ENCODE peak calls at places on chromosomes 13 and 19, in seven cellular contexts. Z is H9, E is H1, V is neuronal stem cell, R is mesenchymal stem cell, T is IMR-90, W is trophoblast cell. O is an unnamed sample. For H3K79me1, the result is how much of the 10 kb centered on the place peaks cover.

GRCh38 chr19:33705090-33705847 is 83.5 kb downstream of the CHST8 start:
- DNase-seq in V (no peak), T (no peak), E (no peak), W (no peak), Z (no peak), R (no peak), O (peak)

GRCh38 chr19:30664358-30665058 is 292.3 kb downstream of the ZNF536 start:
- DNase-seq in W (no peak), E (no peak), R (no peak), Z (peak), V (no peak), T (peak), O (peak)

GRCh38 chr19:18608102-18608804 is 1.7 kb upstream of the CRLF1 start:
- DNase-seq in Z (no peak), E (no peak), T (no peak), V (no peak), R (no peak), W (no peak), O (no peak)

GRCh38 chr13:98386632-98387031 is 190.3 kb downstream of the STK24 start:
- DNase-seq in W (no peak), E (no peak), V (no peak), T (no peak), R (no peak), Z (no peak), O (no peak)

GRCh38 chr13:110485604-110486003 is 75.9 kb downstream of the RAB20 start:
- DNase-seq in T (no peak), E (peak), W (peak), R (peak), Z (peak), V (peak), O (peak)

GRCh38 chr13:98945863-98946605 is 31.8 kb downstream of the DOCK9 start:
- DNase-seq in E (no peak), R (peak), Z (no peak), V (no peak), T (no peak), W (no peak), O (peak)

GRCh38 chr19:9323557-9323918 is 441 bp upstream of the ZNF559 start:
- DNase-seq in E (no peak), Z (peak), T (peak), V (no peak), W (peak), R (no peak), O (peak)

GRCh38 chr19:10259162-10259905 is 7.3 kb downstream of the MRPL4 start:
- DNase-seq in R (peak), V (peak), Z (peak), E (peak), T (peak), W (peak), O (peak)

GRCh38 chr13:59715591-59715990 is 448.1 kb downstream of the DIAPH3 start:
- DNase-seq in T (peak), W (no peak), R (no peak), E (no peak), V (no peak), Z (no peak), O (no peak)

GRCh38 chr19:2040647-2041435 is 10.2 kb downstream of the MKNK2 start:
- DNase-seq in R (no peak), Z (no peak), V (no peak), T (no peak), W (no peak), E (no peak), O (no peak)

GRCh38 chr19:51159656-51160055 is 17.6 kb downstream of the SIGLEC7 start:
- DNase-seq in R (no peak), E (no peak), Z (no peak), T (no peak), W (no peak), V (no peak), O (no peak)

GRCh38 chr19:13825489-13826475 is 30.5 kb downstream of the ZSWIM4 start:
- DNase-seq in R (peak), W (no peak), T (no peak), V (no peak), E (no peak), Z (peak), O (peak)

GRCh38 chr19:7266832-7267231 is 27.4 kb downstream of the INSR start:
- DNase-seq in R (no peak), E (no peak), T (no peak), Z (no peak), V (no peak), W (no peak), O (no peak)

GRCh38 chr19:46660008-46660517 is 919 bp downstream of the DACT3 start:
- DNase-seq in R (peak), T (no peak), V (peak), E (no peak), W (no peak), Z (peak), O (peak)

GRCh38 chr19:51462276-51462675 is 4.0 kb upstream of the SIGLEC8 start:
- DNase-seq in T (no peak), V (no peak), R (no peak), Z (no peak), W (no peak), E (no peak), O (no peak)

GRCh38 chr13:21234537-21234936 is 58.1 kb downstream of the MRPL57 start:
- DNase-seq in W (peak), Z (no peak), V (no peak), R (peak), E (no peak), T (no peak), O (no peak)

GRCh38 chr19:4267101-4267900 is 11.8 kb upstream of the SHD start:
- DNase-seq in W (peak), R (peak), V (peak), T (peak), Z (peak), E (peak), O (peak)

GRCh38 chr19:10858204-10858828 is 10.1 kb downstream of the C19orf38 start:
- DNase-seq in Z (no peak), W (no peak), E (no peak), V (no peak), R (peak), T (no peak), O (peak)

GRCh38 chr19:6868341-6868740 is 19.0 kb upstream of the ADGRE1 start:
- DNase-seq in W (no peak), V (no peak), E (no peak), Z (no peak), T (no peak), R (no peak), O (no peak)

GRCh38 chr13:45003417-45003816 is 14.1 kb downstream of the GPALPP1 start:
- DNase-seq in W (no peak), E (no peak), T (no peak), Z (no peak), R (no peak), V (no peak), O (no peak)

GRCh38 chr13:73212482-73212881 is 153.7 kb downstream of the KLF5 start:
- DNase-seq in V (no peak), R (no peak), Z (no peak), W (no peak), T (no peak), E (no peak), O (no peak)

GRCh38 chr13:74768521-74769090 is 634.4 kb upstream of the KLF12 start:
- DNase-seq in T (no peak), E (no peak), V (no peak), Z (no peak), R (no peak), W (no peak), O (no peak)

GRCh38 chr13:53161231-53161630 is 132.6 kb downstream of the OLFM4 start:
- DNase-seq in V (no peak), R (no peak), E (no peak), Z (no peak), W (no peak), T (no peak), O (peak)

GRCh38 chr13:106349080-106349841 is 186.2 kb downstream of the EFNB2 start:
- DNase-seq in R (peak), W (no peak), V (peak), Z (peak), E (peak), T (peak), O (peak)

GRCh38 chr19:15722956-15723355 is 4.9 kb upstream of the OR10H2 start:
- DNase-seq in T (no peak), Z (no peak), R (no peak), V (no peak), W (no peak), E (no peak), O (no peak)

GRCh38 chr13:88895261-88895941 is 1224.2 kb downstream of the SLITRK5 start:
- DNase-seq in W (no peak), Z (no peak), R (no peak), V (no peak), E (no peak), T (no peak), O (no peak)

GRCh38 chr19:8487137-8487851 is 15.1 kb downstream of the PRAM1 start:
- DNase-seq in Z (no peak), V (no peak), W (peak), T (no peak), E (no peak), R (no peak), O (peak)

GRCh38 chr19:21322528-21322927 is 6.7 kb downstream of the ZNF708 start:
- DNase-seq in T (no peak), R (no peak), V (no peak), E (no peak), Z (no peak), W (no peak), O (no peak)

GRCh38 chr19:51146751-51147150 is 4.7 kb downstream of the SIGLEC7 start:
- DNase-seq in E (no peak), R (no peak), V (no peak), Z (no peak), W (no peak), T (no peak), O (no peak)

GRCh38 chr13:70668983-70669382 is 560.7 kb upstream of the KLHL1 start:
- DNase-seq in W (no peak), R (peak), V (no peak), Z (no peak), E (no peak), T (no peak), O (no peak)

GRCh38 chr13:41960700-41961697 is at the start of gene VWA8:
- DNase-seq in R (peak), W (peak), E (peak), V (peak), Z (peak), T (peak), O (peak)

GRCh38 chr19:7833225-7834156 is 3.5 kb downstream of the EVI5L start:
- DNase-seq in W (peak), R (no peak), T (peak), Z (no peak), E (no peak), V (no peak), O (no peak)

GRCh38 chr13:27970382-27971235 is 1.5 kb upstream of the CDX2 start:
- DNase-seq in E (no peak), R (no peak), V (no peak), Z (no peak), W (no peak), T (no peak), O (peak)

GRCh38 chr13:27972619-27972877 is 3.4 kb upstream of the CDX2 start:
- DNase-seq in R (no peak), W (no peak), E (no peak), Z (no peak), T (no peak), V (no peak), O (no peak)

GRCh38 chr13:27969866-27970229 is 733 bp upstream of the CDX2 start:
- DNase-seq in Z (no peak), V (no peak), T (no peak), E (no peak), W (no peak), R (no peak), O (no peak)

GRCh38 chr13:27971776-27972618 is 2.9 kb upstream of the CDX2 start:
- DNase-seq in E (no peak), T (no peak), R (no peak), W (no peak), Z (no peak), V (no peak), O (no peak)

GRCh38 chr13:27971236-27971645 is 2.1 kb upstream of the CDX2 start:
- DNase-seq in E (no peak), W (no peak), R (no peak), Z (peak), V (no peak), T (no peak), O (peak)
- H3K18ac ChIP-seq in E (no peak), W (no peak), R (no peak), Z (no peak), V (peak), T (no peak), O (no peak)

GRCh38 chr13:78999494-78999893 is 340.5 kb upstream of the OBI1 start:
- DNase-seq in W (no peak), E (no peak), R (no peak), T (no peak), Z (no peak), V (no peak), O (no peak)
- H3K9ac ChIP-seq in W (no peak), E (no peak), R (no peak), T (no peak), Z (no peak), V (no peak), O (no peak)

GRCh38 chr13:47474845-47475244 is 526.2 kb downstream of the SUCLA2 start:
- DNase-seq in Z (no peak), V (no peak), E (no peak), R (peak), T (no peak), W (no peak), O (no peak)

GRCh38 chr13:47474326-47474725 is 526.7 kb downstream of the SUCLA2 start:
- DNase-seq in E (no peak), W (no peak), Z (no peak), T (peak), V (no peak), R (no peak), O (no peak)

GRCh38 chr13:47472516-47472915 is 528.6 kb downstream of the SUCLA2 start:
- DNase-seq in R (no peak), T (no peak), E (no peak), Z (no peak), W (no peak), V (no peak), O (peak)
- H3K79me1 ChIP-seq in R (under half), T (under half), E (under half), Z (under half), W (under half), V (under half), O (under half)

GRCh38 chr13:51769455-51770127 is 34.4 kb downstream of the DHRS12 start:
- DNase-seq in V (no peak), T (no peak), R (no peak), W (no peak), E (no peak), Z (no peak), O (no peak)
- H3K18ac ChIP-seq in V (no peak), T (no peak), R (peak), W (no peak), E (no peak), Z (no peak), O (no peak)

GRCh38 chr19:41934849-41935374 is 6.7 kb upstream of the ERFL start:
- DNase-seq in R (peak), E (peak), T (peak), Z (peak), V (peak), W (peak), O (peak)
- H3K9ac ChIP-seq in R (no peak), E (no peak), T (no peak), Z (no peak), V (no peak), W (no peak), O (no peak)

GRCh38 chr13:50449465-50449864 is 394.0 kb downstream of the DLEU7 start:
- DNase-seq in R (peak), V (no peak), E (no peak), T (no peak), Z (no peak), W (no peak), O (no peak)
- H3K79me1 ChIP-seq in R (under half), V (under half), E (under half), T (under half), Z (under half), W (under half), O (under half)

GRCh38 chr13:113666324-113666660 is 727 bp upstream of the GRK1 start:
- DNase-seq in V (no peak), T (no peak), E (no peak), R (no peak), Z (no peak), W (no peak), O (no peak)

GRCh38 chr13:113665582-113666323 is 1.3 kb upstream of the GRK1 start:
- DNase-seq in V (no peak), T (no peak), E (no peak), R (peak), W (no peak), Z (no peak), O (no peak)

GRCh38 chr13:113668491-113668971 is 1.5 kb downstream of the GRK1 start:
- DNase-seq in V (no peak), R (no peak), T (no peak), Z (no peak), E (no peak), W (no peak), O (no peak)

GRCh38 chr13:113667771-113668490 is 912 bp downstream of the GRK1 start:
- DNase-seq in T (no peak), V (no peak), Z (no peak), E (no peak), W (no peak), R (no peak), O (no peak)

GRCh38 chr13:113666951-113667701 is at the start of gene GRK1:
- DNase-seq in R (no peak), E (no peak), V (no peak), W (no peak), T (no peak), Z (no peak), O (peak)
- H3K18ac ChIP-seq in R (no peak), E (no peak), V (peak), W (no peak), T (no peak), Z (peak), O (no peak)

GRCh38 chr13:113151745-113152707 is 6.4 kb upstream of the PROZ start:
- DNase-seq in T (peak), W (no peak), E (no peak), R (peak), V (no peak), Z (peak), O (peak)
- H3K9ac ChIP-seq in T (peak), W (no peak), E (no peak), R (peak), V (no peak), Z (no peak), O (no peak)

DNA sequence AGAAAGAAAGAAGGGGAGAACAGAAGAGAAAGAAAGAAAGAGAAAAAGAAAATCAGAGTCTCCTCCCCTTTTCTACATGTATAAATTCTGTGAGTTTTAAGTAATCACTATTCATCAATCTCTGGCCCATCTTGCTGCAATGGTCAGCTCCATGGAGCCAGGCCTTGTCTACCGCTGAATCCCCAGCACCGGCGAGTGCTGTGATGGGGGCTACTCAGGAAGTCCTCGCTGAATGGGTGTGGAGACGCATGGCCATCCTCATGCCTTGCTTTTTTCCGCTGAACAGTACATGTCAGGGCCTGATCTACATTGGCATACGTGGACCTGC is 29.9 kb downstream of the GPR42 start:
- DNase-seq in W (no peak), Z (no peak), T (no peak), V (no peak), E (no peak), R (no peak), O (no peak)
- H3K79me1 ChIP-seq in W (under half), Z (under half), T (under half), V (under half), E (under half), R (under half), O (under half)

GRCh38 chr19:29302002-29302928 is 89.3 kb upstream of the UQCRFS1 start:
- DNase-seq in V (no peak), E (no peak), Z (no peak), R (no peak), W (no peak), T (no peak), O (no peak)
- H3K18ac ChIP-seq in V (no peak), E (no peak), Z (no peak), R (no peak), W (no peak), T (no peak), O (no peak)

O was measured in mesendoderm.